ENCODE peak calls at places on chromosome 20, in four cellular contexts. F is naive thymus-derived CD4-positive, alpha-beta T cell; J is effector memory CD8-positive, alpha-beta T cell; G is cardiac septum. H is an unnamed sample.

GRCh38 chr20:62566266-62566665 is 76.0 kb upstream of the SLCO4A1 start:
- DNase-seq in G (no peak), F (no peak), J (no peak), H (no peak)

GRCh38 chr20:53911301-53911700 is 159.1 kb downstream of the BCAS1 start:
- DNase-seq in J (no peak), F (no peak), G (no peak), H (no peak)

GRCh38 chr20:258963-259362 is 1.4 kb downstream of the DEFB132 start:
- DNase-seq in G (no peak), J (no peak), F (no peak), H (no peak)

GRCh38 chr20:51481311-51481997 is 61.1 kb downstream of the NFATC2 start:
- DNase-seq in J (peak), F (no peak), G (no peak), H (no peak)

GRCh38 chr20:63695419-63696310 is 787 bp upstream of the TNFRSF6B start:
- DNase-seq in G (peak), F (no peak), J (no peak), H (no peak)

GRCh38 chr20:42955713-42956112 is 234.0 kb downstream of the PTPRT start:
- DNase-seq in J (no peak), G (no peak), F (no peak), H (no peak)

GRCh38 chr20:6566821-6567220 is 200.7 kb upstream of the BMP2 start:
- DNase-seq in J (no peak), F (no peak), G (no peak), H (no peak)

GRCh38 chr20:63336232-63336752 is 24.9 kb downstream of the CHRNA4 start:
- DNase-seq in J (no peak), G (no peak), F (no peak), H (no peak)

GRCh38 chr20:31815408-31816188 is 3.6 kb upstream of the MYLK2 start:
- DNase-seq in G (no peak), J (no peak), F (no peak), H (no peak)

GRCh38 chr20:36808317-36809257 is 35.0 kb upstream of the DSN1 start:
- DNase-seq in J (peak), F (peak), G (peak), H (no peak)

GRCh38 chr20:47328841-47329448 is 27.6 kb downstream of the ZMYND8 start:
- DNase-seq in G (no peak), F (no peak), J (no peak), H (no peak)

GRCh38 chr20:17617868-17618672 is 48.2 kb downstream of the DSTN start:
- DNase-seq in G (peak), F (peak), J (no peak), H (no peak)

GRCh38 chr20:64129146-64129782 is 21.9 kb upstream of the NPBWR2 start:
- DNase-seq in G (peak), J (no peak), F (no peak), H (no peak)

GRCh38 chr20:34316191-34316814 is 13.1 kb upstream of the AHCY start:
- DNase-seq in F (no peak), G (no peak), J (no peak), H (no peak)

GRCh38 chr20:35952480-35953410 is 1.6 kb downstream of the SCAND1 start:
- DNase-seq in G (no peak), J (no peak), F (no peak), H (no peak)

GRCh38 chr20:2752631-2753455 is 47.6 kb downstream of the CPXM1 start:
- DNase-seq in J (no peak), F (peak), G (no peak), H (no peak)

GRCh38 chr20:31968299-31969126 is 562 bp downstream of the XKR7 start:
- DNase-seq in G (peak), J (peak), F (peak), H (no peak)

GRCh38 chr20:57276221-57276620 is 9.8 kb upstream of the BMP7 start:
- DNase-seq in F (no peak), G (no peak), J (no peak), H (no peak)

H was measured in SK-N-MC.